ENCODE peak calls at places on chromosome 1, in eight cellular contexts. T is SJSA1; R is stimulated activated CD4-positive, alpha-beta T cell treated with anti-CD3 and anti-CD28 coated beads, Interleukin-2, amount 100 ng/mL, for 48 hours; Y is anterior cingulate cortex; I is HEK293T; K is NCI-H1417 treated with DMSO at 0.1 percent for 48 hours; S is activated CD8-positive, alpha-beta memory T cell treated with anti-CD3 and anti-CD28 coated beads for 48 hours; U is thoracic aorta. H is an unnamed sample.

GRCh38 chr1:26607191-26607590 is 77.6 kb downstream of the RPS6KA1 start:
- DNase-seq in Y (no peak), U (no peak), I (no peak), S (no peak), R (no peak), T (no peak), K (no peak), H (no peak)

GRCh38 chr1:88422037-88422436 is 262.0 kb upstream of the PKN2 start:
- DNase-seq in R (no peak), U (no peak), T (no peak), S (no peak), I (no peak), K (no peak), Y (no peak), H (no peak)

GRCh38 chr1:69494171-69494570 is 73.6 kb upstream of the LRRC7 start:
- DNase-seq in U (no peak), I (no peak), S (no peak), R (no peak), T (no peak), K (no peak), Y (no peak), H (no peak)

GRCh38 chr1:60863131-60863530 is 219.2 kb upstream of the NFIA start:
- DNase-seq in R (no peak), Y (no peak), U (no peak), S (no peak), T (no peak), I (no peak), K (no peak), H (no peak)

GRCh38 chr1:230883964-230884363 is 15.6 kb upstream of the C1orf198 start:
- DNase-seq in K (no peak), S (no peak), I (no peak), U (no peak), T (no peak), Y (no peak), R (no peak), H (no peak)

GRCh38 chr1:213977909-213978308 is 9.9 kb upstream of the PROX1 start:
- DNase-seq in R (no peak), Y (no peak), I (no peak), U (no peak), K (no peak), S (no peak), T (no peak), H (no peak)

GRCh38 chr1:234398849-234399381 is 25.7 kb downstream of the COA6 start:
- DNase-seq in Y (no peak), U (no peak), S (no peak), K (no peak), I (no peak), R (no peak), T (no peak), H (no peak)

GRCh38 chr1:203985044-203985443 is 87.9 kb upstream of the SOX13 start:
- DNase-seq in U (no peak), Y (no peak), K (no peak), I (no peak), S (no peak), R (no peak), T (no peak), H (no peak)

GRCh38 chr1:1006305-1007159 is 6.6 kb upstream of the HES4 start:
- DNase-seq in I (no peak), K (no peak), S (no peak), T (no peak), R (no peak), U (no peak), Y (no peak), H (no peak)

GRCh38 chr1:233327938-233328660 is 575 bp downstream of the MAP3K21 start:
- DNase-seq in R (peak), I (peak), S (no peak), K (no peak), Y (no peak), U (no peak), T (no peak), H (no peak)

GRCh38 chr1:231691618-231692259 is 65.1 kb downstream of the DISC1 start:
- DNase-seq in K (no peak), Y (peak), I (peak), S (no peak), U (no peak), R (peak), T (peak), H (no peak)

GRCh38 chr1:59692591-59692990 is 122.2 kb upstream of the HOOK1 start:
- DNase-seq in R (no peak), K (peak), S (no peak), U (no peak), Y (no peak), T (peak), I (no peak), H (no peak)

GRCh38 chr1:244865028-244865371 is 657 bp upstream of the HNRNPU start:
- DNase-seq in R (no peak), S (peak), T (no peak), U (no peak), Y (peak), I (no peak), K (no peak), H (no peak)

GRCh38 chr1:156697481-156697880 is 7.9 kb downstream of the CRABP2 start:
- DNase-seq in Y (no peak), K (no peak), R (no peak), I (no peak), T (no peak), U (no peak), S (no peak), H (no peak)

GRCh38 chr1:46183119-46183842 is 7.0 kb upstream of the P3R3URF start:
- DNase-seq in K (no peak), R (no peak), U (peak), Y (no peak), S (no peak), I (no peak), T (peak), H (no peak)

GRCh38 chr1:76577818-76578185 is 289.5 kb upstream of the ST6GALNAC5 start:
- DNase-seq in Y (no peak), K (peak), T (no peak), R (no peak), U (no peak), S (no peak), I (no peak), H (no peak)

GRCh38 chr1:62050165-62050564 is 144.5 kb upstream of the L1TD1 start:
- DNase-seq in U (no peak), R (no peak), T (no peak), I (no peak), S (no peak), Y (no peak), K (no peak), H (no peak)

GRCh38 chr1:163758977-163759670 is 437.4 kb downstream of the NUF2 start:
- DNase-seq in U (no peak), T (no peak), I (no peak), R (no peak), K (no peak), Y (no peak), S (no peak), H (no peak)

GRCh38 chr1:206784471-206784903 is 12.2 kb upstream of the IL10 start:
- DNase-seq in Y (no peak), K (no peak), I (no peak), U (no peak), S (peak), T (no peak), R (peak), H (no peak)

GRCh38 chr1:52925571-52926005 is 1.5 kb upstream of the SCP2 start:
- DNase-seq in K (no peak), S (no peak), Y (no peak), U (no peak), R (no peak), I (no peak), T (no peak), H (no peak)

GRCh38 chr1:94739521-94740061 is 80.6 kb upstream of the SLC44A3 start:
- DNase-seq in K (no peak), T (peak), I (no peak), S (no peak), Y (no peak), U (no peak), R (no peak), H (no peak)

GRCh38 chr1:246329900-246330299 is 177.2 kb downstream of the SMYD3 start:
- DNase-seq in T (no peak), U (no peak), K (no peak), R (no peak), S (no peak), Y (no peak), I (no peak), H (no peak)

GRCh38 chr1:218254296-218254918 is 30.7 kb upstream of the RRP15 start:
- DNase-seq in S (no peak), T (no peak), Y (no peak), I (no peak), U (no peak), K (peak), R (no peak), H (no peak)

GRCh38 chr1:32989160-32989894 is 24.7 kb upstream of the RNF19B start:
- DNase-seq in I (no peak), Y (no peak), K (no peak), T (peak), R (peak), S (peak), U (peak), H (no peak)

GRCh38 chr1:228081578-228082259 is 789 bp upstream of the ARF1 start:
- DNase-seq in T (no peak), U (no peak), I (peak), R (no peak), Y (no peak), K (no peak), S (no peak), H (no peak)

GRCh38 chr1:17582124-17582768 is 42.7 kb downstream of the ARHGEF10L start:
- DNase-seq in R (no peak), I (no peak), T (no peak), Y (no peak), S (no peak), K (no peak), U (no peak), H (no peak)

GRCh38 chr1:219927956-219928790 is at the start of gene SLC30A10:
- DNase-seq in R (peak), U (no peak), T (no peak), S (no peak), Y (no peak), I (peak), K (no peak), H (no peak)

H was measured in NCI-H2081 treated with DMSO at 0.1 percent for 48 hours.